ENCODE peak calls at places on chromosomes 3 and 15, in five cellular contexts. W, O, G, M and S are unnamed samples.

GRCh38 chr15:73928241-73928579 is 1.9 kb downstream of the LOXL1 start:
- DNase-seq in G (no peak), M (no peak), O (no peak), W (no peak), S (no peak)

GRCh38 chr15:70362350-70362749 is 264.6 kb upstream of the TLE3 start:
- DNase-seq in O (peak), W (no peak), G (no peak), M (no peak), S (no peak)

GRCh38 chr3:191139771-191140170 is 59.3 kb upstream of the OSTN start:
- DNase-seq in W (no peak), G (no peak), M (no peak), O (no peak), S (no peak)

GRCh38 chr3:12681586-12682371 is 17.9 kb upstream of the RAF1 start:
- DNase-seq in M (peak), W (no peak), O (no peak), G (no peak), S (peak)

GRCh38 chr3:128783774-128784173 is 57.8 kb downstream of the RAB7A start:
- DNase-seq in M (no peak), O (no peak), W (no peak), G (no peak), S (no peak)

GRCh38 chr3:60240558-60240957 is 1010.7 kb downstream of the FHIT start:
- DNase-seq in W (no peak), G (no peak), O (peak), M (no peak), S (no peak)

GRCh38 chr15:63946524-63947065 is 99.7 kb downstream of the DAPK2 start:
- DNase-seq in G (peak), M (no peak), O (peak), W (no peak), S (no peak)

GRCh38 chr3:188052229-188052965 is 101.6 kb upstream of the LPP start:
- DNase-seq in O (peak), W (peak), M (no peak), G (peak), S (no peak)

GRCh38 chr3:58237940-58238681 is 519 bp downstream of the ABHD6 start:
- DNase-seq in W (peak), G (peak), M (peak), O (peak), S (peak)

GRCh38 chr3:197027151-197027895 is 2.3 kb downstream of the MELTF start:
- DNase-seq in M (no peak), G (peak), W (no peak), O (peak), S (no peak)

GRCh38 chr3:89025185-89025584 is 82.2 kb upstream of the EPHA3 start:
- DNase-seq in W (peak), M (no peak), G (no peak), O (no peak), S (peak)

GRCh38 chr3:49673715-49674490 is at the start of gene APEH:
- DNase-seq in M (peak), W (peak), O (peak), G (peak), S (peak)

GRCh38 chr15:80436511-80437307 is 32.5 kb downstream of the ARNT2 start:
- DNase-seq in O (no peak), G (no peak), M (peak), W (no peak), S (peak)
- H2BK12ac ChIP-seq in O (no peak), G (no peak), M (no peak), W (no peak), S (no peak)

GRCh38 chr3:52087728-52088127 is 31.4 kb upstream of the DUSP7 start:
- DNase-seq in G (no peak), O (no peak), M (no peak), W (no peak), S (no peak)

GRCh38 chr3:52089691-52090090 is 33.3 kb upstream of the DUSP7 start:
- DNase-seq in W (no peak), M (no peak), G (no peak), O (no peak), S (no peak)

GRCh38 chr3:52090131-52090548 is 33.8 kb upstream of the DUSP7 start:
- DNase-seq in W (no peak), G (no peak), O (no peak), M (peak), S (peak)

GRCh38 chr3:52086939-52087675 is 30.7 kb upstream of the DUSP7 start:
- DNase-seq in O (no peak), W (no peak), M (no peak), G (no peak), S (no peak)

DNA sequence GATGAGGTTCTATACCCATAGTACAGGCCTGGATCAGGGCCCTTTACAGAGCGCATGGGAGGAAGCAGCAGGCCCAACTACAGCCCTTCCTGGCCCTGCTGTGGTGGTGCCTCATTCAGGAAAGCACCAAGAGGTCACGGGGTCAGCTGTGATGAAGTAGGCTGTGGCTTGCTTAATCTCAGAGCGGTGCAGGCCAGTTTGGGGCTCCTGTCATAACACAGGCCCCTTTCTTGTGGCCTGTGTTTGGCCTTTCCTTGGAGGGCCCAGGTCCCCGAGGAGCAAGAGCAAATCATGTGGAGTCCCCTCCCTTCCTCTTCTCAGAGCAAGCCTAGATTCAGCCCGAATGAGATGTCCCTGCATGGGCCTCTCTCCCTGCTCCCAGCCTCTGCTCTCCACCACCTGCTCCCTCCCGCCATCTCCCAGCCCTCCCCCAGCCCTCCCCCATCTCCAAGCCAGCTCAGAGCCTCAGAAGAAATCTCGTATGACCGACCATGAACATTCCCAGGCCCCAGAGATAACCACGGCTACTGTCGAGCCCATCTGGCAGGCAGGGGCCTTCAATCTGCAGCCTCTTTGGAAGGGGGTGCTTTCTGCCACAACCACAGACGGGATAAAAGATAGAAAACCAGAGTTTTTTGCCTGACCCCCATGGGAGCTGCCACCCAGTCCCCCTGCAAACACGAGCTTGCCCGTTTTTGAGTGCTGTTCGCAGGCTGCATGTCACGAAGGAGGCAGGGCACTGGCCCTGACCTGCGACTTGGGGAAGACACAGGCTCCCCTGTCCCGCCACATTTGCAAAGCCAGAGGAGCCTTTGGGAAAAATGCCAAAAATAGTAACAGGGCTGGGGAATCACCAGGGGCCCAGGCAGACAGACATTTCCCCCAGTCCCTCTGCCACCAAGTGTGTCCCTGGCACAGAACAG is 32.3 kb upstream of the DUSP7 start:
- DNase-seq in G (no peak), O (no peak), M (no peak), W (peak), S (peak)
- H2BK12ac ChIP-seq in G (no peak), O (no peak), M (peak), W (no peak), S (peak)

GRCh38 chr15:68223171-68223570 is 6.4 kb downstream of the CLN6 start:
- DNase-seq in G (peak), O (no peak), M (no peak), W (no peak), S (no peak)

GRCh38 chr15:68218847-68219798 is 10.4 kb downstream of the CLN6 start:
- DNase-seq in G (peak), M (no peak), O (no peak), W (no peak), S (no peak)

GRCh38 chr15:68218331-68218730 is 11.2 kb downstream of the CLN6 start:
- DNase-seq in M (no peak), O (peak), G (peak), W (no peak), S (no peak)

GRCh38 chr15:68220967-68221366 is 8.6 kb downstream of the CLN6 start:
- DNase-seq in W (no peak), M (no peak), G (no peak), O (no peak), S (no peak)

GRCh38 chr15:68220489-68220888 is 9.0 kb downstream of the CLN6 start:
- DNase-seq in W (no peak), G (no peak), M (no peak), O (no peak), S (no peak)
- H2BK12ac ChIP-seq in W (no peak), G (no peak), M (no peak), O (no peak), S (no peak)

GRCh38 chr3:30890907-30891306 is 3.6 kb downstream of the GADL1 start:
- DNase-seq in O (no peak), W (no peak), M (no peak), G (no peak), S (no peak)
- H2BK12ac ChIP-seq in O (no peak), W (no peak), M (no peak), G (no peak), S (no peak)

GRCh38 chr15:96230557-96231181 is 99.8 kb upstream of the NR2F2 start:
- DNase-seq in G (no peak), O (no peak), M (no peak), W (no peak), S (peak)

GRCh38 chr15:96234109-96234892 is 96.2 kb upstream of the NR2F2 start:
- DNase-seq in M (no peak), O (no peak), G (no peak), W (no peak), S (peak)

GRCh38 chr15:96237002-96237401 is 93.5 kb upstream of the NR2F2 start:
- DNase-seq in M (no peak), W (no peak), O (no peak), G (no peak), S (no peak)

DNA sequence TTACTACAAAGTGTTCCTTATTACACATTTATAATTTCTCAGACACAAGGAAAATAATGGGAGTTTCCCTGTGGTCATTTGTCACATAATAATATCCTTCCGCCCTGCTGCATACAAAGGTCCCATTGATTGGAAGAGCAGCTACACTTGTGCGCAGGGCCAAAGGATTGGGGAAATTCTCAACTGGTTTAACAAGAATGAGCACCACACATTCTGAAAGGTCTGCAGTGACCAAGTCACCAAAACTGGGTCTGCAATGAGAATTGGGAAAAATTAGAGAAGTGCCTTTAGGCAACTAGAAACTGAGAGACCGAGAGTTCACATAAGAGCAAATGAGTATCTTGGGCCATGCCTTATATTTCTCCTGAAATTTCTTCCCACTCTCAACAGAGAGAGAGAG is 98.2 kb upstream of the NR2F2 start:
- DNase-seq in O (no peak), G (no peak), W (no peak), M (no peak), S (no peak)
- H2BK12ac ChIP-seq in O (no peak), G (no peak), W (no peak), M (no peak), S (no peak)

GRCh38 chr15:100020181-100020580 is 286.9 kb upstream of the LYSMD4 start:
- DNase-seq in W (no peak), O (peak), M (peak), G (peak), S (no peak)
- H2BK12ac ChIP-seq in W (no peak), O (no peak), M (no peak), G (no peak), S (no peak)

DNA sequence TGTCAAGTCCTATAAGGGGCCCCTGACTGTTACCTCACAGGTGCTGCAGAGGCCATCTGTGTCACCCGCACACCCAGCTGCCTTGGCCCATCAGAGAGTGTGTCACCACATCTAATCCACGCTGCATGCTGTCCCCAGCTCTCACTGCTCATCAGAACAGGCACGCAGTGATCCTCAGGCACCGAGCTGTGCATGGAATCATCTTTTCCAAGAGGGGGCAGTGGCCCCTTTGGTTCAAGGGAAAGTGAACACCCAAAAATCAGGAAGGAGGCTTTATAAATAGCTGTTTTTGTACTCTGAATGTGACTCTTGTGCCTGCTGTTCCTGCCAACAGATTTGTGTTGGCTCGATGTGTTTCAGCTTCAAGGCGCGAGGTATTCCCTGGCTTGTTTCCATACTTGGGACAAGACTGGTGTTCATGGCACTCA is 110.3 kb upstream of the ETV5 start:
- DNase-seq in M (no peak), G (no peak), O (no peak), W (no peak), S (no peak)
- H2BK12ac ChIP-seq in M (no peak), G (no peak), O (no peak), W (no peak), S (no peak)

GRCh38 chr15:27847775-27848710 is 251.1 kb downstream of the OCA2 start:
- DNase-seq in W (no peak), G (no peak), M (no peak), O (no peak), S (no peak)
- H2BK12ac ChIP-seq in W (no peak), G (no peak), M (no peak), O (no peak), S (no peak)

DNA sequence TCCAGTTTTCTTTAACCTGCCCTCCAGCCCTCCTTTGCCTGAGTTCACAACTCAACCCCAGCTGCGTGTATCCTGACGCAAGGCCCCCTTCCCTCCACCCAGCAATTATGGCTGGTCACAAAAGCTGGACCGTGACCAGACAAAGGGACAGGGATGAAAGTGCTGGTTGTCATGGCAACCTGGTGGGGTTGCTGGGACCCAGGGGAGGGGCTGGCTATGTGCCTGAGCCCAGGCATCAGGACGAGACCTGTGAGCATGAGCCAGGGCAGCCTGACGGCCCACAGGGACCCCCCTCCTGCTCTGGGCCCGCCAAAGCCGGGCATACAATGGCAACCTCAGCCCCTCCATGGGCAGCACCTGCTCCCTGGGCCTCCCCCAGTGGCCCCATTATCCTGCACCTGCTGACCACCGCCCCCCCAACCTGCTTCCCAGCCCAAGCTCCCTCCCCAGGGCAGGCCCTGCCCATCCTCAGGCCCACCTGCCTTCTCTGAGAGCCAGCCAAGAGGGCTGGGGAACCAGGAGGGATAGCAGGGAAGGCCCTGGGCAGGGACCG is 4.5 kb upstream of the DNAH1 start:
- DNase-seq in O (no peak), W (peak), G (no peak), M (no peak), S (no peak)
- H2BK12ac ChIP-seq in O (no peak), W (peak), G (no peak), M (no peak), S (no peak)

GRCh38 chr3:34626699-34627098 is 828.3 kb downstream of the PDCD6IP start:
- DNase-seq in G (no peak), W (no peak), O (no peak), M (no peak), S (no peak)
- H2BK12ac ChIP-seq in G (no peak), W (no peak), O (no peak), M (no peak), S (no peak)